ENCODE peak calls at places on chromosomes 13 and 19, in four cellular contexts. J is nucleus accumbens, S is fibroblast of the conjunctiva, R is thyroid gland. X is an unnamed sample.

GRCh38 chr19:18879579-18880373 is 16.2 kb downstream of the CERS1 start:
- DNase-seq in J (no peak), S (no peak), R (no peak), X (no peak)

GRCh38 chr13:89027694-89028306 is 1356.6 kb downstream of the SLITRK5 start:
- DNase-seq in J (no peak), S (no peak), R (no peak), X (no peak)

GRCh38 chr19:3047307-3048189 is 14.7 kb downstream of the TLE5 start:
- DNase-seq in J (no peak), S (peak; percentile 61), R (peak; percentile 81), X (no peak)

GRCh38 chr19:8238251-8238650 is 29.1 kb downstream of the CERS4 start:
- DNase-seq in J (no peak), S (no peak), R (no peak), X (no peak)

GRCh38 chr19:929523-930258 is 3.9 kb downstream of the ARID3A start:
- DNase-seq in J (no peak), S (no peak), R (no peak), X (no peak)

GRCh38 chr19:8355631-8356402 is 8.1 kb upstream of the ANGPTL4 start:
- DNase-seq in J (no peak), S (peak; percentile 89), R (no peak), X (no peak)

GRCh38 chr13:109790951-109791605 is 4.7 kb upstream of the IRS2 start:
- DNase-seq in J (peak; percentile 28), S (no peak), R (peak; percentile 28), X (peak; percentile 72)

GRCh38 chr13:79171131-79172061 is 234.7 kb downstream of the RBM26 start:
- DNase-seq in J (no peak), S (no peak), R (no peak), X (no peak)

GRCh38 chr13:101424381-101425155 is 8.3 kb upstream of the NALCN start:
- DNase-seq in J (peak; percentile 39), S (no peak), R (no peak), X (peak; percentile 83)

X was measured in midbrain.